ENCODE peak calls at places on chromosome 1, in six cellular contexts. D is body of pancreas, F is HCT116, I is prostate gland, X is ovary, C is Caco-2. N is an unnamed sample.

GRCh38 chr1:22309572-22309971 is 142.1 kb upstream of the ZBTB40 start:
- DNase-seq in D (no peak), F (no peak), I (no peak), X (no peak), C (no peak), N (no peak)

GRCh38 chr1:235888119-235888643 is 21.5 kb upstream of the LYST start:
- DNase-seq in D (no peak), F (no peak), I (no peak), X (no peak), C (no peak), N (no peak)

GRCh38 chr1:150062113-150062512 is 5.5 kb upstream of the VPS45 start:
- DNase-seq in D (no peak), F (no peak), I (no peak), X (no peak), C (no peak), N (no peak)

GRCh38 chr1:99481391-99481996 is 164.4 kb upstream of the PALMD start:
- DNase-seq in D (peak; percentile 76), F (peak; percentile 49), I (peak; percentile 57), X (peak; percentile 34), C (peak; percentile 28), N (peak; percentile 43)

GRCh38 chr1:183850852-183851251 is 45.9 kb downstream of the RGL1 start:
- DNase-seq in D (no peak), F (no peak), I (no peak), X (no peak), C (no peak), N (no peak)

GRCh38 chr1:156961709-156962108 is 41.3 kb downstream of the LRRC71 start:
- DNase-seq in D (no peak), F (peak; percentile 10), I (no peak), X (no peak), C (no peak), N (no peak)

GRCh38 chr1:33244809-33245186 is 11.5 kb upstream of the ZNF362 start:
- DNase-seq in D (no peak), F (no peak), I (no peak), X (no peak), C (peak; percentile 49), N (no peak)

GRCh38 chr1:46420533-46420915 is 26.4 kb downstream of the FAAH start:
- DNase-seq in D (no peak), F (no peak), I (no peak), X (no peak), C (no peak), N (no peak)

GRCh38 chr1:13543451-13543911 is 29.7 kb upstream of the LRRC38 start:
- DNase-seq in D (peak; percentile 30), F (no peak), I (no peak), X (peak; percentile 22), C (no peak), N (no peak)

GRCh38 chr1:94926365-94926914 is 470 bp downstream of the CNN3 start:
- DNase-seq in D (peak; percentile 40), F (no peak), I (peak; percentile 52), X (peak; percentile 75), C (peak; percentile 36), N (no peak)

GRCh38 chr1:212368073-212368484 is 46.6 kb downstream of the PACC1 start:
- DNase-seq in D (peak; percentile 73), F (peak; percentile 66), I (peak; percentile 43), X (no peak), C (peak; percentile 76), N (peak; percentile 68)

GRCh38 chr1:39230261-39231190 is 26.0 kb downstream of the MACF1 start:
- DNase-seq in D (peak; percentile 27), F (no peak), I (peak; percentile 16), X (no peak), C (no peak), N (peak; percentile 82)

GRCh38 chr1:112718691-112719418 is 3.7 kb upstream of the PPM1J start:
- DNase-seq in D (peak; percentile 74), F (no peak), I (peak; percentile 69), X (peak; percentile 78), C (no peak), N (no peak)

GRCh38 chr1:165773324-165773965 is 4.8 kb upstream of the TMCO1 start:
- DNase-seq in D (no peak), F (peak; percentile 53), I (no peak), X (no peak), C (peak; percentile 38), N (no peak)

DNA sequence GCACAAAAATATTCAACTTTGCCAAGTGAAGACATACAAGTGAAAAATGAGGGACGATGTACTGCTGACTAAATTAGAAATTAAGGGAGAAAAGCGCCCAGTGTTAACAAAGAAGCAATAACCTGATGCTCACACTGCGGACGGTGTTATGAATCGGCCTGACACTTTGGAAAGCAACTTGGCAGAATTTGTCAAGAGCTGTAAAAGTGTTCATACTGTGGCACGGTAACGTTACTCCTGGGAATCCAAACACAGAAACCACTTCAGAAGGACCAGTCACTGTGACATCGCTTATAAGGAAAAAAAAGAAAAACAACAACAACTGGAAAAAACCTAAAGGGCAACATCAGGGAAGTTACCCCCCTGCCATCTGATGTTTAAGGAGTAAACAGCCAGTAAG is 27.8 kb downstream of the CAPZB start:
- DNase-seq in D (no peak), F (no peak), I (no peak), X (no peak), C (no peak), N (no peak)
- H3K4me1 ChIP-seq in D (peaks cover 40% of the 10 kb centered on the region), F (peaks cover under 1% of the 10 kb centered on the region), I (peaks cover 20% of the 10 kb centered on the region), X (peaks cover 49% of the 10 kb centered on the region), C (no peaks in the 10 kb centered on the region), N (peaks cover 18% of the 10 kb centered on the region)

GRCh38 chr1:97524211-97524610 is 396.6 kb downstream of the DPYD start:
- DNase-seq in D (no peak), F (no peak), I (no peak), X (no peak), C (no peak), N (no peak)
- H3K4me1 ChIP-seq in D (peaks cover 4% of the 10 kb centered on the region), F (no peaks in the 10 kb centered on the region), I (no peaks in the 10 kb centered on the region), X (no peaks in the 10 kb centered on the region), C (no peaks in the 10 kb centered on the region), N (no peaks in the 10 kb centered on the region)

GRCh38 chr1:247417786-247418185 is 1.8 kb downstream of the NLRP3 start:
- DNase-seq in D (no peak), F (no peak), I (no peak), X (no peak), C (no peak), N (no peak)
- H3K4me1 ChIP-seq in D (no peaks in the 10 kb centered on the region), F (peaks cover 11% of the 10 kb centered on the region), I (no peaks in the 10 kb centered on the region), X (no peaks in the 10 kb centered on the region), C (peaks cover 4% of the 10 kb centered on the region), N (no peaks in the 10 kb centered on the region)

GRCh38 chr1:207134550-207134949 is 30.5 kb downstream of the C4BPA start:
- DNase-seq in D (no peak), F (no peak), I (no peak), X (no peak), C (no peak), N (no peak)

GRCh38 chr1:207124389-207124788 is 20.4 kb downstream of the C4BPA start:
- DNase-seq in D (no peak), F (no peak), I (peak; percentile 21), X (no peak), C (no peak), N (no peak)

GRCh38 chr1:207128336-207128921 is 24.4 kb downstream of the C4BPA start:
- DNase-seq in D (no peak), F (no peak), I (no peak), X (no peak), C (no peak), N (no peak)

GRCh38 chr1:207129053-207129452 is 25.0 kb downstream of the C4BPA start:
- DNase-seq in D (no peak), F (no peak), I (no peak), X (no peak), C (no peak), N (no peak)
- H3K4me1 ChIP-seq in D (no peaks in the 10 kb centered on the region), F (no peaks in the 10 kb centered on the region), I (no peaks in the 10 kb centered on the region), X (no peaks in the 10 kb centered on the region), C (no peaks in the 10 kb centered on the region), N (no peaks in the 10 kb centered on the region)

GRCh38 chr1:25694167-25694566 is 77.6 kb downstream of the MAN1C1 start:
- DNase-seq in D (peak; percentile 18), F (no peak), I (no peak), X (peak; percentile 60), C (no peak), N (no peak)
- H3K4me1 ChIP-seq in D (no peaks in the 10 kb centered on the region), F (peaks cover 14% of the 10 kb centered on the region), I (no peaks in the 10 kb centered on the region), X (peaks cover 31% of the 10 kb centered on the region), C (no peaks in the 10 kb centered on the region), N (peaks cover 21% of the 10 kb centered on the region)

GRCh38 chr1:228082975-228083870 is 715 bp downstream of the ARF1 start:
- DNase-seq in D (peak; percentile 70), F (no peak), I (peak; percentile 44), X (peak; percentile 69), C (peak; percentile 78), N (no peak)
- H3K4me1 ChIP-seq in D (peaks cover 52% of the 10 kb centered on the region), F (peaks cover 51% of the 10 kb centered on the region), I (peaks cover 40% of the 10 kb centered on the region), X (peaks cover 28% of the 10 kb centered on the region), C (peaks cover 23% of the 10 kb centered on the region), N (peaks cover 26% of the 10 kb centered on the region)

GRCh38 chr1:181140398-181140797 is 51.9 kb downstream of the IER5 start:
- DNase-seq in D (no peak), F (no peak), I (no peak), X (no peak), C (no peak), N (no peak)
- H3K4me1 ChIP-seq in D (peaks cover 21% of the 10 kb centered on the region), F (peaks cover 56% of the 10 kb centered on the region), I (no peaks in the 10 kb centered on the region), X (no peaks in the 10 kb centered on the region), C (peaks cover 8% of the 10 kb centered on the region), N (peaks cover 11% of the 10 kb centered on the region)

GRCh38 chr1:2282556-2283270 is 54.6 kb downstream of the SKI start:
- DNase-seq in D (no peak), F (no peak), I (no peak), X (no peak), C (no peak), N (no peak)
- H3K4me1 ChIP-seq in D (peaks cover 23% of the 10 kb centered on the region), F (no peaks in the 10 kb centered on the region), I (peaks cover 10% of the 10 kb centered on the region), X (peaks cover 18% of the 10 kb centered on the region), C (no peaks in the 10 kb centered on the region), N (peaks cover 12% of the 10 kb centered on the region)

GRCh38 chr1:151991663-151992344 is 1.9 kb downstream of the S100A10 start:
- DNase-seq in D (no peak), F (no peak), I (no peak), X (no peak), C (no peak), N (no peak)
- H3K4me1 ChIP-seq in D (peaks cover 60% of the 10 kb centered on the region), F (peaks cover 91% of the 10 kb centered on the region), I (peaks cover 22% of the 10 kb centered on the region), X (peaks cover 23% of the 10 kb centered on the region), C (peaks cover 55% of the 10 kb centered on the region), N (peaks cover 6% of the 10 kb centered on the region)

N was measured in NT2/D1.